ENCODE peak calls at places on chromosomes 6 and 20, in nine cellular contexts. C is sigmoid colon, D is spleen, T is transverse colon, R is thyroid gland, F is heart left ventricle, L is endothelial cell of umbilical vein, N is stomach, A is body of pancreas. H is an unnamed sample. For H3K36me3 and H3K27me3, the result is how much of the 10 kb centered on the place peaks cover.

GRCh38 chr6:20540683-20541082 is 6.4 kb downstream of the CDKAL1 start:
- DNase-seq in A (no peak), D (no peak), F (no peak), C (no peak), R (no peak), T (no peak), N (no peak), L (no peak), H (no peak)

GRCh38 chr6:158205220-158205944 is 37.2 kb downstream of the GTF2H5 start:
- DNase-seq in A (peak), R (peak), N (peak), C (no peak), F (no peak), T (no peak), L (no peak), D (no peak), H (no peak)

GRCh38 chr6:14656676-14657075 is 539.1 kb downstream of the CD83 start:
- DNase-seq in A (no peak), C (no peak), L (no peak), N (no peak), D (no peak), R (no peak), F (no peak), T (no peak), H (peak)

GRCh38 chr6:75384116-75384515 is 99.5 kb upstream of the TMEM30A start:
- DNase-seq in A (no peak), F (no peak), R (no peak), C (no peak), T (no peak), L (no peak), N (no peak), D (no peak), H (no peak)

GRCh38 chr20:47724398-47724797 is 60.9 kb downstream of the SULF2 start:
- DNase-seq in D (no peak), R (no peak), C (no peak), N (no peak), A (no peak), L (no peak), T (no peak), F (no peak), H (no peak)

GRCh38 chr6:113591896-113592827 is 265.0 kb upstream of the MARCKS start:
- DNase-seq in A (peak), L (peak), T (peak), F (peak), R (peak), C (no peak), N (no peak), D (no peak), H (no peak)

GRCh38 chr6:52969297-52969696 is 25.8 kb downstream of the GSTA4 start:
- DNase-seq in N (no peak), F (no peak), D (no peak), T (no peak), R (no peak), C (no peak), L (no peak), A (no peak), H (no peak)

GRCh38 chr6:165767228-165767627 is 104.2 kb upstream of the PDE10A start:
- DNase-seq in A (no peak), D (no peak), R (no peak), F (no peak), T (no peak), N (no peak), C (no peak), L (peak), H (peak)

GRCh38 chr6:70860044-70860443 is 96.8 kb downstream of the B3GAT2 start:
- DNase-seq in F (no peak), T (no peak), C (no peak), D (no peak), L (no peak), N (no peak), R (no peak), A (no peak), H (no peak)

GRCh38 chr6:112571886-112572285 is 224.8 kb downstream of the RFPL4B start:
- DNase-seq in A (no peak), C (no peak), D (no peak), L (no peak), T (no peak), N (no peak), R (peak), F (no peak), H (no peak)

GRCh38 chr6:33860706-33861474 is 57.1 kb upstream of the MLN start:
- DNase-seq in F (no peak), D (no peak), L (peak), N (no peak), R (peak), T (peak), C (no peak), A (no peak), H (no peak)

GRCh38 chr20:2692036-2692885 is at the start of gene EBF4:
- DNase-seq in F (peak), L (peak), D (peak), R (peak), A (peak), T (peak), N (peak), C (peak), H (no peak)

GRCh38 chr6:150878347-150879213 is 13.1 kb downstream of the MTHFD1L start:
- DNase-seq in C (no peak), L (no peak), D (no peak), T (no peak), F (no peak), A (no peak), R (no peak), N (no peak), H (no peak)

GRCh38 chr20:24949756-24950127 is 673 bp downstream of the CST7 start:
- DNase-seq in R (no peak), A (peak), C (peak), D (peak), L (no peak), N (peak), F (no peak), T (no peak), H (no peak)

GRCh38 chr6:83872386-83873118 is 13.1 kb downstream of the CYB5R4 start:
- DNase-seq in N (no peak), A (no peak), F (no peak), T (no peak), L (no peak), D (no peak), R (no peak), C (no peak), H (no peak)

GRCh38 chr6:71419954-71420692 is 131.5 kb downstream of the OGFRL1 start:
- DNase-seq in T (peak), C (peak), L (peak), R (peak), D (peak), A (peak), F (peak), N (peak), H (no peak)

GRCh38 chr6:121334299-121335104 is at the start of gene TBC1D32:
- DNase-seq in F (peak), A (peak), N (peak), C (peak), T (peak), L (peak), D (peak), R (peak), H (peak)

GRCh38 chr6:1257778-1258177 is 54.1 kb upstream of the FOXQ1 start:
- DNase-seq in C (no peak), R (no peak), N (no peak), L (no peak), D (no peak), T (no peak), A (no peak), F (no peak), H (no peak)

GRCh38 chr6:39424831-39425230 is 102.3 kb upstream of the KCNK16 start:
- DNase-seq in L (no peak), R (no peak), N (no peak), C (no peak), D (no peak), A (no peak), F (no peak), T (no peak), H (peak)

GRCh38 chr6:80468398-80468797 is 361.9 kb downstream of the BCKDHB start:
- DNase-seq in L (peak), R (no peak), F (no peak), A (no peak), T (no peak), N (no peak), C (no peak), D (no peak), H (no peak)

GRCh38 chr6:169618526-169619490 is 83.0 kb downstream of the WDR27 start:
- DNase-seq in A (no peak), D (no peak), N (no peak), R (no peak), L (no peak), C (no peak), F (no peak), T (no peak), H (no peak)

GRCh38 chr6:128097019-128097418 is 196.2 kb upstream of the THEMIS start:
- DNase-seq in A (no peak), T (no peak), F (no peak), D (no peak), R (no peak), N (no peak), C (no peak), L (no peak), H (no peak)

GRCh38 chr6:37018152-37019064 is 13.0 kb downstream of the FGD2 start:
- DNase-seq in L (peak), N (peak), T (peak), A (peak), F (peak), C (peak), R (peak), D (peak), H (peak)

GRCh38 chr20:38221041-38221589 is 39.4 kb downstream of the KIAA1755 start:
- DNase-seq in A (peak), N (peak), D (peak), F (peak), T (peak), C (peak), R (peak), L (peak), H (no peak)

GRCh38 chr20:46270977-46271744 is 37.1 kb downstream of the CDH22 start:
- DNase-seq in L (no peak), T (no peak), F (no peak), C (no peak), R (no peak), A (no peak), N (no peak), D (no peak), H (no peak)

GRCh38 chr6:167709196-167709595 is 117.5 kb upstream of the AFDN start:
- DNase-seq in A (no peak), L (no peak), F (no peak), R (no peak), D (peak), T (no peak), N (no peak), C (no peak), H (no peak)

GRCh38 chr20:18857640-18858039 is 44.1 kb downstream of the SCP2D1 start:
- DNase-seq in D (no peak), R (no peak), L (no peak), A (no peak), N (no peak), C (no peak), F (no peak), T (no peak), H (no peak)

GRCh38 chr20:46872315-46873211 is 22.1 kb upstream of the EYA2 start:
- DNase-seq in A (no peak), N (no peak), D (no peak), F (no peak), R (no peak), C (no peak), T (no peak), L (no peak), H (no peak)

GRCh38 chr6:33812669-33813068 is 8.9 kb upstream of the MLN start:
- DNase-seq in C (no peak), A (peak), L (peak), N (peak), D (no peak), F (peak), T (no peak), R (peak), H (no peak)

GRCh38 chr6:3393796-3394195 is 63.1 kb downstream of the SLC22A23 start:
- DNase-seq in F (no peak), A (no peak), D (no peak), C (peak), N (no peak), L (no peak), T (no peak), R (no peak), H (no peak)

GRCh38 chr6:26536571-26537159 is 1.5 kb upstream of the HMGN4 start:
- DNase-seq in L (peak), N (no peak), T (peak), A (no peak), D (no peak), C (peak), R (peak), F (no peak), H (no peak)

GRCh38 chr6:11093065-11093590 is 506 bp upstream of the SMIM13 start:
- DNase-seq in A (no peak), C (no peak), F (no peak), L (no peak), N (no peak), R (no peak), T (peak), D (no peak), H (no peak)

GRCh38 chr20:50995506-50995905 is 27.4 kb downstream of the KCNG1 start:
- DNase-seq in D (no peak), A (no peak), R (no peak), F (no peak), T (no peak), L (no peak), C (no peak), N (no peak), H (no peak)

GRCh38 chr6:142395768-142396231 is 94.0 kb downstream of the ADGRG6 start:
- DNase-seq in F (no peak), D (no peak), A (no peak), C (no peak), N (no peak), T (no peak), R (no peak), L (peak), H (no peak)

DNA sequence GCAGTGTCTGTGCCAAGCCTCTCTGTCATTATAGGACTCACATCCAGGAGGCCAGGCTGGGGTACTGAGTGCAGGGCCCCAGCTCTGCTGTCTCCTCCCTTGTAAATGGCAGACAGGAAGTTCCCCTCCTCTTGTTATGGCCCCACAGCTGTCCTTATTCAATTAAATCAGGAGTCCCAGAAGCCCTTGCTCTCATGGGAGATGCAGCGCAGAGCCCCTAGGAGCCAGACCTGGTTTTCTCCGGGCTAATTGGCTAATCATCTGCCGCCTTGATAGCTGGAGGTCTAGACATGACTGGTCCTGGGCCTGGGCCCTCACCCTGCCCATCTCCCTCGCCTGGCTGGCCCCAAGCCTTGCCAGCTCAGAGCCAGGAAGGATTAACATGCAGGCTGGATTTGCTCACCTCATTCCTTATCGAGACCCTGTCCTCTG is 172.0 kb downstream of the VEGFA start:
- DNase-seq in A (peak), L (no peak), C (peak), N (no peak), D (peak), R (no peak), T (no peak), F (no peak), H (no peak)
- TF ChIP-seq POLR2A in A (no peak), L (no peak), C (no peak), N (no peak), D (no peak), R (no peak), T (no peak), F (no peak), H (no peak)

GRCh38 chr6:138421089-138421488 is 17.1 kb downstream of the HEBP2 start:
- DNase-seq in L (no peak), D (no peak), T (no peak), R (no peak), F (no peak), N (no peak), C (no peak), A (no peak), H (peak)
- H3K36me3 ChIP-seq in L (under half), D (under half), T (under half), R (under half), F (under half), N (under half), C (under half), A (under half), H (under half)

DNA sequence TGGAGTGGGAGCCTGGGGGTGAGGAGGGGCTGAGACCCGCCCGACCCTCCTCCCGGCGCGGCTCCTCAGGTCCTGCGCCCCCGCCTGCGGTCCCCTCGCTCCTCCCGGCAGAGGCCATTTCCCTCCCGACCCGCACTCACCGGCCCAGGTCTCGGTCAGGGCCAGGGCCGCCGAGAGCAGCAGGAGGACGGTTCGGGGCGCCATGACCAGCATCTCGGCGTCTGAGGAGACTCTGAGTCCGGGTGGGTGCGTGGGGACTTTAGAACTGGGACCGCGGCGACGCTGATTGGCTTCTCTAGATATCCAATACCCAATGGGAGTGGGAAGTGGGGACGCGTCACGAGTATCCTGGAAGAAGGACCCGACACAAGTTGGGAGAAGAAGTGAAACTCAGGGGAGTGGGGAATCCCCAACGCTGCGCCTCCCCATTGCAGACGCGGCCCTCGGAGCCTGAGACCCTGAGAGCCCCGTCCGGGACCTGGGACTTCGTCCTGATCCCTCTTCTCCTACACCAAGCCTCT is at the start of gene HLA-B:
- DNase-seq in L (peak), D (peak), T (peak), N (peak), R (peak), A (peak), F (peak), C (peak), H (peak)
- H3K27me3 ChIP-seq in L (under half), D (under half), T (under half), N (under half), R (under half), A (under half), F (under half), C (under half), H (under half)

GRCh38 chr20:10955166-10955565 is 281.4 kb upstream of the JAG1 start:
- DNase-seq in N (no peak), C (no peak), R (no peak), L (no peak), F (no peak), T (no peak), D (no peak), A (no peak), H (no peak)

GRCh38 chr20:10954137-10954840 is 280.5 kb upstream of the JAG1 start:
- DNase-seq in T (no peak), L (no peak), C (no peak), D (no peak), R (no peak), F (no peak), N (peak), A (peak), H (no peak)

GRCh38 chr20:10960416-10960815 is 286.6 kb upstream of the JAG1 start:
- DNase-seq in R (no peak), N (no peak), A (no peak), L (no peak), T (no peak), D (no peak), F (no peak), C (no peak), H (no peak)

GRCh38 chr20:10961651-10962288 is 288.0 kb upstream of the JAG1 start:
- DNase-seq in D (no peak), L (peak), A (no peak), T (no peak), C (no peak), R (no peak), F (no peak), N (no peak), H (no peak)

DNA sequence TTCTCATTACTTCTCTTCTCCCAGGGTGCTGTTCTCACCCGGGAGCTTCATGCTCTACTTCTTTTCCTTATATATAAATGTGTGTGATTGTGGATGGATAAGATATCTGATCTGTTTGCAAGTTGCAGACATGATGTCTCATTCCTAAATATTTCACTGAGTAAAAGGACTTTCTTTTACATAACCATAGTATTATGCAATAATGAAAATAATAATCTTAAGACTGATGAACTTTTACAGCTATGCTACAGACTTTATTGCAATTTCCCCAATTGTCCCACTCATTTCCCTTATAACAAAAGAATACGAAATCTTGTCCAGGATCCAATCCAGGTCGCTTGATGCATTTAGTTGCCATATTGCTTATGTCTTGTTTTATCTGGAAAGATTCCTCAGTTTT is 284.5 kb upstream of the JAG1 start:
- DNase-seq in C (no peak), D (no peak), N (no peak), R (no peak), L (no peak), T (no peak), A (no peak), F (no peak), H (no peak)
- TF ChIP-seq POLR2A in C (no peak), D (no peak), N (no peak), R (no peak), L (no peak), T (no peak), A (no peak), F (no peak), H (no peak)

DNA sequence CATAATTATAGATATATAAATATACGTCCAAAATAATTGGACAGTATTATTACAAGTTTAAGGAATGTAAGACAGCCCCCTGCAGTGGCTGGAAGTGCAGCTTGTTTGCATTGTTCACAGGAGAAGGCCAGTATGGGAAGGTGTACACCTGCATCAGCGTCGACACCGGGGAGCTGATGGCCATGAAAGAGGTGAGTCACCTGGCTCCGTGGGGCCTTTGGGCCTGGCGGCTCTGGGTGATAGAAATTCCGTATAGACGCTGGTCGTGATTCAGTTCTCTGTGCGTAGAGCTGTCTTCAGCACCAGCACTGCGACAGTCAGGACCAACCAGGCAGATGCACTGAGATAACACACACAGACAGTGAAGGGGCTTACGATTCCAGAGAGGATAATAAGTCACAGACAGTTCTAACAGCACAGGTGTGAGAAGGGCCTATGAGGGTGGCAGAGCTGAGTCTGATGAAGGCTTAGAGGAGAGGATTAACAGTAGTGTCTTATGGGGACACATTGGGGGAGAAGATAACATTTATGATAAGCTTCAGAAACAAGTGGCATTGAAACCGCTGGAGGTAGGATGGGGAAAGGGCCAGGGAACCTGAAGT is 116.3 kb downstream of the MAP3K4 start:
- DNase-seq in R (no peak), C (no peak), L (no peak), F (no peak), T (no peak), A (peak), N (no peak), D (no peak), H (no peak)
- H3K36me3 ChIP-seq in R (under half), C (under half), L (under half), F (under half), T (under half), A (under half), N (half or more), D (half or more), H (half or more)